ENCODE peak calls at places on chromosomes 7 and 10, in five cellular contexts. P, D, H, A and N are unnamed samples.
A peak's percentile ranks its signal among the peaks of the same experiment; 100 is the strongest.

GRCh38 chr7:148527717-148528168 is 62.8 kb upstream of the C7orf33 start:
- DNase-seq in H (peak; percentile 64), A (peak; percentile 85), P (peak; percentile 3), D (peak; percentile 84), N (peak; percentile 74)

GRCh38 chr7:96657347-96658010 is 52.2 kb downstream of the SEM1 start:
- DNase-seq in A (peak; percentile 90), D (no peak), P (no peak), H (no peak), N (no peak)

GRCh38 chr7:74164985-74165456 is 9.1 kb upstream of the EIF4H start:
- DNase-seq in A (no peak), D (peak; percentile 62), H (no peak), P (no peak), N (peak; percentile 37)

GRCh38 chr7:18361756-18362155 is 133.8 kb upstream of the HDAC9 start:
- DNase-seq in A (peak; percentile 45), P (no peak), H (no peak), D (peak; percentile 7), N (no peak)

GRCh38 chr7:143300959-143301617 is 12.9 kb downstream of the CASP2 start:
- DNase-seq in H (no peak), P (no peak), D (peak; percentile 83), A (no peak), N (no peak)

GRCh38 chr7:16616542-16616941 is 29.0 kb downstream of the ANKMY2 start:
- DNase-seq in P (no peak), A (no peak), D (no peak), H (no peak), N (no peak)

GRCh38 chr10:31932838-31933237 is 4.2 kb upstream of the ARHGAP12 start:
- DNase-seq in A (no peak), P (no peak), H (no peak), D (no peak), N (no peak)

GRCh38 chr10:132542086-132542775 is 4.6 kb downstream of the INPP5A start:
- DNase-seq in P (no peak), A (no peak), H (no peak), D (no peak), N (no peak)

GRCh38 chr7:143320620-143321019 is 4.7 kb downstream of the CLCN1 start:
- DNase-seq in A (no peak), P (no peak), D (no peak), H (no peak), N (no peak)

GRCh38 chr10:101230185-101230917 is 1.1 kb upstream of the LBX1 start:
- DNase-seq in D (no peak), A (peak; percentile 66), P (no peak), H (no peak), N (no peak)